ENCODE peak calls at places on chromosome 19, in six cellular contexts. O, P, B, I, C and K are unnamed samples.

GRCh38 chr19:27974082-27974513 is 1238.9 kb downstream of the UQCRFS1 start:
- DNase-seq in O (peak; percentile 43), P (peak; percentile 71), B (peak; percentile 9), I (no peak), C (no peak), K (no peak)

GRCh38 chr19:48608798-48609263 is 2.3 kb downstream of the SPACA4 start:
- DNase-seq in O (no peak), P (no peak), B (peak; percentile 68), I (no peak), C (no peak), K (peak; percentile 54)

GRCh38 chr19:37564624-37565369 is 29.8 kb downstream of the ZNF571 start:
- DNase-seq in O (no peak), P (no peak), B (no peak), I (no peak), C (no peak), K (no peak)

GRCh38 chr19:8004723-8005513 is 523 bp downstream of the ELAVL1 start:
- DNase-seq in O (no peak), P (peak; percentile 34), B (no peak), I (no peak), C (peak; percentile 10), K (no peak)

GRCh38 chr19:49362048-49362925 is at the start of gene TEAD2:
- DNase-seq in O (peak; percentile 73), P (peak; percentile 68), B (peak; percentile 75), I (peak; percentile 39), C (no peak), K (peak; percentile 32)

GRCh38 chr19:16293133-16294085 is 31.2 kb upstream of the KLF2 start:
- DNase-seq in O (peak; percentile 66), P (peak; percentile 92), B (peak; percentile 66), I (peak; percentile 75), C (no peak), K (peak; percentile 17)

GRCh38 chr19:29812080-29812880 is 489 bp downstream of the CCNE1 start:
- DNase-seq in O (peak; percentile 27), P (no peak), B (peak; percentile 43), I (no peak), C (peak; percentile 8), K (no peak)

GRCh38 chr19:4688587-4688986 is 18.4 kb upstream of the MYDGF start:
- DNase-seq in O (no peak), P (no peak), B (no peak), I (no peak), C (no peak), K (no peak)

GRCh38 chr19:18557474-18558201 is at the start of gene KXD1:
- DNase-seq in O (peak; percentile 99), P (peak; percentile 99), B (peak; percentile 98), I (peak; percentile 98), C (peak; percentile 98), K (peak; percentile 100)

GRCh38 chr19:12838182-12838890 is at the start of gene MAST1:
- DNase-seq in O (peak; percentile 50), P (peak; percentile 45), B (peak; percentile 46), I (no peak), C (peak; percentile 50), K (peak; percentile 29)

GRCh38 chr19:32673573-32673972 is 1.4 kb downstream of the ANKRD27 start:
- DNase-seq in O (no peak), P (no peak), B (no peak), I (no peak), C (no peak), K (no peak)

DNA sequence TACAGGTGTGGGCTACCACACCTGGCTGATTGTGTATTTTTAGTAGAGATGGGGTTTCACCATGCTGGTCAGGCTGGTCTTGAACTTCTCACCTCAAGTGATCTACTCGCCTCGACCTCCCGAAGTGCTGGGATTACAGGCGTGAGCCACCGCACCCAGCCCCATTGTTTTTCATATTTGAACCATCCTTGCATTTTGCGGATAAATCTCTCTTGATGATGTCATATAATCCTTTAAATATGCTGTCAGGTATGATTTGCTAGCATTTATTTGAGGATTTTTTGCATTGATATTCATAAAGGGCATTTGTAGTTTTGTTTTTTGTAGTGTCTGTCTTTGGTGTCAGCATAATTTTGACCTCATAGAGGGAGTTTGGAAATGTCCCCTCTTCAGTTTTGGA is 5.7 kb downstream of the ZNF101 start:
- DNase-seq in O (no peak), P (no peak), B (no peak), I (no peak), C (no peak), K (no peak)
- H3K9me3 ChIP-seq in O (peaks cover 55% of the 10 kb centered on the region), P (no peaks in the 10 kb centered on the region), B (peaks cover 18% of the 10 kb centered on the region), I (no peaks in the 10 kb centered on the region), C (peaks cover 46% of the 10 kb centered on the region), K (peaks cover 3% of the 10 kb centered on the region)

GRCh38 chr19:30871979-30872378 is 477.3 kb downstream of the TSHZ3 start:
- DNase-seq in O (no peak), P (no peak), B (no peak), I (no peak), C (no peak), K (no peak)

GRCh38 chr19:30873691-30874090 is 475.5 kb downstream of the TSHZ3 start:
- DNase-seq in O (no peak), P (no peak), B (no peak), I (no peak), C (no peak), K (no peak)

GRCh38 chr19:30873003-30873402 is 476.2 kb downstream of the TSHZ3 start:
- DNase-seq in O (no peak), P (no peak), B (no peak), I (no peak), C (no peak), K (no peak)

GRCh38 chr19:30865481-30865880 is 483.8 kb downstream of the TSHZ3 start:
- DNase-seq in O (no peak), P (no peak), B (no peak), I (no peak), C (no peak), K (no peak)

DNA sequence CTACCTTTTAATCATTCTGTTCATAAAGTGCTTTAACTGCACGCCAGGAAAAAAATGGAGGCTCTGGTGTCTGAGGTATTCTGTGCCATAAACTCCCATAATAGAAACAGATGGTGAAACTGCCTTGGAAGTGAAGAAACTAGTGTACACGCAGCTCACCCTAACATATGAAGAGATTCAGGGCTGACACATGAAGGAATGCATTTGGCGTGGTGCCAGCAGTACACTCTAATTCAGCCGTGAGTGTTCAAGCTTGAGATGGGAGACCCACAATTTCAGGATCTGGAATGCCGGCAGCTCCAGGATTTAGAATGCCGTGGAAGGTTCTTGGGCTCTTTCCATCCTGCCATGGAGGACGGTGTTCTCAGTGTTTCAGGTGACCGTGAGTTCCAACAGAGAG is 478.4 kb downstream of the TSHZ3 start:
- DNase-seq in O (no peak), P (peak; percentile 26), B (no peak), I (no peak), C (no peak), K (no peak)
- H3K9me3 ChIP-seq in O (no peaks in the 10 kb centered on the region), P (no peaks in the 10 kb centered on the region), B (no peaks in the 10 kb centered on the region), I (no peaks in the 10 kb centered on the region), C (no peaks in the 10 kb centered on the region), K (no peaks in the 10 kb centered on the region)

DNA sequence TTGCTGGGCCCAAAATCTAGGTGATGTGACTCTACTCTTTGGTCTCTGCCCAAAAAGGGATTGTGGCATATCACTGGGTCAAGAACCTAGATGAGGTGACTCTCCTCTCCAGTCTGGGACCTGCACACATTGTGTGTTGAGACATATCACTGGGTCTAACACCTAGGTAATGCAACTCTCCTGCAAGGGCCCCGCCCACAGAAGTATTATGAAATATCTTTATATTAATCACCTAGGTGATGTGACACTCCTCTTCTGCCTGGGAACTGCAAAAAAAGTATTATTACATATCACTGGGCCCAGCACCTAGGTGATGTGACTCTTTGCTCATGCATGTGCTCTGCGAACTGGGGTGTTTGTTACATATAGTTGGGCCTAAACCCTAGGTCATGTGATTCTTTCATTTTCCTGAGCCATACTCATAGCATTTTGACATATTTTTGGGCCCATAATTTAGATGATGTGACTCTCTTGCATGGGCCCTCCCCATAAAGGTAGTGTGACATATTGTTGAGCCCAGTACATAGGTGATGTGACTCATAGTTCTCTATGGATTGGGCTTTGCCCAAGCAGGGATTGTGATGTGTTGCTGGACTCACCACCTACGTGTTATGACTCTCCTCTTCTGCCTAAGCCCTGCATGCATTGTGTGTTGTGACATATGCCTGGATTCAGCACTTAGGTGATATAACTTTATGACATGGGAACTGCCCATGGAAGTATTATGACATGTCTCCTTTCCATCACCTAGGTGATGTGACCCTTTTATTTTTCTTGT is 11.2 kb upstream of the ZNF681 start:
- DNase-seq in O (no peak), P (no peak), B (no peak), I (no peak), C (no peak), K (no peak)
- H3K9me3 ChIP-seq in O (no peaks in the 10 kb centered on the region), P (no peaks in the 10 kb centered on the region), B (no peaks in the 10 kb centered on the region), I (no peaks in the 10 kb centered on the region), C (no peaks in the 10 kb centered on the region), K (no peaks in the 10 kb centered on the region)

DNA sequence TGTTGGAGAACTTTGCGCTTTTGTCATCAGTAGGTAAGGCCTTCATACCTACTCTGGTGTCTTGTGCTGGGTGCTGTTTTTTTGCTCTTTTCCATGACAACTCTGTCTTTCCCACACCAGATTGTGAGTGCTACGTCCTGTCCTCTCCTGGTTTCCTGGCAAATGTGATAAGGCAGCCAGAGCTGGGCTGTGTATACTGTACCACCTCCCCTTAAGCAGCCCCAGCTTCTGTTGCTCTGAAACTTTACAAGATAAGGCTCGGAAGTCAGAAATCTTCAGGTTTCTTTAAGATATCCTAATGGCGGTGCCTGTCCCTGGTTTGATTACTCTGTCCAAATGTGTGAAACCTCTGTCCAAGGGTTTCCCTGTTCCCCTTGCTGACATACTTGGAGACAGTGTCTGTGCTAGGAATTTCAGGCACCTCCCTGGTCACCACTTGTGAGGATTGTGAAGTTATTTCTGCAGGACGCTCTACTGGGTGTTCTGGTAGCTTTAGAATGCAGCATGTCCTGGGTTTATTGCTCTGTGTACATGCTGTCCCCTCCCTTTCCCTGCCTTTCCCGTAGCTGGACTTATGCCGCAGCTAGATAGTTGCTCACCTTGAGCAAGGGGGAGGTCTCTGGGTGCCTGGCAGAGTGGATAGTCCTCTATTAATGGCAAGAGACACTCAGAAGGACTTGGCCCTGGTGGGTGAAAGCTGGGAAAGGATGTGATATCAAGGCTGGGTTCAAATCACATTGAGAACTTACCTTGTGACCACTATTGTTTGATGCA is 7.0 kb downstream of the ZNF749 start:
- DNase-seq in O (no peak), P (no peak), B (no peak), I (no peak), C (no peak), K (no peak)
- H3K9me3 ChIP-seq in O (peaks cover 96% of the 10 kb centered on the region), P (no peaks in the 10 kb centered on the region), B (peaks cover 49% of the 10 kb centered on the region), I (no peaks in the 10 kb centered on the region), C (peaks cover 21% of the 10 kb centered on the region), K (peaks cover 5% of the 10 kb centered on the region)

DNA sequence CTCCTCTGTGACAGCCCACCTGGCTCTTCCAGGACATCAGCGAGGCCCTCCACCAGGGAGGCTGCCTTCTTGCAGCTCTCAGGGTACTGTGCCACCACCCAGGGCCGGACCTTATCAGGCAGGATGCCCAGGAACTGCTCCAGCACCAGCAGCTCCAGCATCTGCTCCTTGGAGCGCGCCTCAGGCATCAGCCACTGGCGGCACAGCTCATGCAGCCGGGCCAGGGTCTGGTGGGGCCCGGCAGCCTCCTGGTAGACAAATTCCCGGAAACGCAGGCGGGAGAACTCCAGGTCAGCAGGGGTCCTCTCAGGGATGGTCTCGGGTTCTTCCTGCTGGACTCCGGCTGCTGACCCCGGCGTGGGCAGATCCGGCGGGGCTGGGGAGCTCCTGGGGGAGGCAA is 8.2 kb downstream of the ZSCAN18 start:
- DNase-seq in O (no peak), P (no peak), B (no peak), I (no peak), C (no peak), K (no peak)
- H3K9me3 ChIP-seq in O (peaks cover 93% of the 10 kb centered on the region), P (no peaks in the 10 kb centered on the region), B (peaks cover 36% of the 10 kb centered on the region), I (no peaks in the 10 kb centered on the region), C (peaks cover 4% of the 10 kb centered on the region), K (peaks cover 12% of the 10 kb centered on the region)

GRCh38 chr19:51971624-51972023 is 15.0 kb downstream of the ZNF350 start:
- DNase-seq in O (no peak), P (no peak), B (no peak), I (no peak), C (no peak), K (no peak)
- H3K9me3 ChIP-seq in O (peaks cover 100% of the 10 kb centered on the region), P (no peaks in the 10 kb centered on the region), B (peaks cover 99% of the 10 kb centered on the region), I (peaks cover 81% of the 10 kb centered on the region), C (peaks cover 74% of the 10 kb centered on the region), K (peaks cover 17% of the 10 kb centered on the region)

GRCh38 chr19:9445037-9445436 is 9.7 kb upstream of the ZNF266 start:
- DNase-seq in O (no peak), P (no peak), B (no peak), I (no peak), C (no peak), K (no peak)
- H3K9me3 ChIP-seq in O (peaks cover 75% of the 10 kb centered on the region), P (no peaks in the 10 kb centered on the region), B (peaks cover 56% of the 10 kb centered on the region), I (no peaks in the 10 kb centered on the region), C (peaks cover 20% of the 10 kb centered on the region), K (no peaks in the 10 kb centered on the region)